ENCODE peak calls at places on chromosomes 4 and X, in eight cellular contexts. I is pancreas, U is breast epithelium, H is lower leg skin, F is foreskin fibroblast, V is astrocyte of the spinal cord, P is fibroblast of the aortic adventitia, L is A673. K is an unnamed sample.
A peak's percentile ranks its signal among the peaks of the same experiment; 100 is the strongest.

GRCh38 chr4:67465032-67465762 is 80.1 kb downstream of the CENPC start:
- DNase-seq in I (peak; percentile 17), U (no peak), H (no peak), F (peak; percentile 4), V (no peak), P (no peak), L (no peak), K (no peak)

GRCh38 chr4:89254847-89255246 is 52.8 kb downstream of the GPRIN3 start:
- DNase-seq in I (peak; percentile 48), U (no peak), H (no peak), F (peak; percentile 1), V (no peak), P (peak; percentile 21), L (peak; percentile 10), K (peak; percentile 24)

GRCh38 chr4:185381794-185382193 is 13.9 kb downstream of the LRP2BP start:
- DNase-seq in I (no peak), U (no peak), H (no peak), F (no peak), V (no peak), P (peak; percentile 53), L (peak; percentile 90), K (no peak)

GRCh38 chrX:105635794-105636193 is 186.5 kb upstream of the NRK start:
- DNase-seq in I (no peak), U (no peak), H (no peak), F (no peak), V (no peak), P (no peak), L (no peak), K (no peak)

GRCh38 chrX:30521440-30522182 is 56.0 kb downstream of the TASL start:
- DNase-seq in I (no peak), U (no peak), H (no peak), F (peak; percentile 34), V (peak; percentile 35), P (peak; percentile 65), L (peak; percentile 86), K (no peak)

GRCh38 chr4:16573181-16573580 is 325.3 kb downstream of the LDB2 start:
- DNase-seq in I (no peak), U (no peak), H (no peak), F (no peak), V (peak; percentile 46), P (peak; percentile 63), L (no peak), K (no peak)

GRCh38 chrX:129678176-129678880 is 23.6 kb upstream of the APLN start:
- DNase-seq in I (peak; percentile 66), U (peak; percentile 20), H (no peak), F (no peak), V (no peak), P (no peak), L (peak; percentile 26), K (peak; percentile 39)

GRCh38 chr4:40992472-40993298 is 221.7 kb downstream of the APBB2 start:
- DNase-seq in I (no peak), U (no peak), H (no peak), F (peak; percentile 85), V (peak; percentile 68), P (peak; percentile 78), L (peak; percentile 56), K (peak; percentile 91)

GRCh38 chrX:72308566-72309296 is 3.0 kb upstream of the CITED1 start:
- DNase-seq in I (peak; percentile 72), U (peak; percentile 30), H (no peak), F (peak; percentile 42), V (peak; percentile 67), P (peak; percentile 60), L (peak; percentile 83), K (no peak)

GRCh38 chr4:85784947-85785346 is 310.0 kb downstream of the ARHGAP24 start:
- DNase-seq in I (no peak), U (no peak), H (no peak), F (no peak), V (no peak), P (no peak), L (no peak), K (no peak)

GRCh38 chrX:128781506-128781905 is 729.3 kb upstream of the ACTRT1 start:
- DNase-seq in I (peak; percentile 20), U (no peak), H (no peak), F (no peak), V (no peak), P (no peak), L (peak; percentile 81), K (peak; percentile 5)

GRCh38 chr4:82801910-82802521 is 3.4 kb upstream of the SCD5 start:
- DNase-seq in I (no peak), U (no peak), H (no peak), F (no peak), V (peak; percentile 50), P (peak; percentile 60), L (no peak), K (peak; percentile 30)
- TF ChIP-seq CTCF in I (no peak), U (no peak), H (no peak), F (peak; percentile 58), V (peak; percentile 61), P (peak; percentile 61), L (peak; percentile 56), K (peak; percentile 22)

GRCh38 chr4:26984896-26985295 is 124.3 kb downstream of the STIM2 start:
- DNase-seq in I (no peak), U (no peak), H (no peak), F (no peak), V (no peak), P (no peak), L (no peak), K (no peak)

GRCh38 chr4:26991057-26991456 is 130.4 kb downstream of the STIM2 start:
- DNase-seq in I (no peak), U (no peak), H (no peak), F (no peak), V (no peak), P (no peak), L (no peak), K (no peak)

GRCh38 chr4:26987191-26987590 is 126.5 kb downstream of the STIM2 start:
- DNase-seq in I (no peak), U (no peak), H (no peak), F (no peak), V (no peak), P (no peak), L (no peak), K (no peak)

DNA sequence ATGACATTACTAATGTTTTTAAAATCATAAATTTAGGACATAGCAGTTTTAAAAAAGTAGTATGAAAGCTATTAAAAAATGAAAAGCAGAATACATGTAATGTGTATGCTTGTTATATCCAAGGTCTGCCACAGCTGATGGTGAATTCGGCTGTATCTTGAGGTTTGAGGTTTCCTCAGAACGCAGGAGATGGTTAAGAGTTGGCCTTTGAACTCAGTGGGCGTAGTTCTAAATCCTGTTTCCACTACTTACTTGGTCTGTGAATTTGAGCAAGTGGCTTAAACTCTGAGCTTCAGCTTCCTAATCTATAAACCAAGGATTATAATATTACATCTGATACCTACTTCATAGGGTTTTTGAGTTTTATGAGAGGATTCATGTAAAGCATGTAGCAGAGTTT is 125.2 kb downstream of the STIM2 start:
- DNase-seq in I (no peak), U (no peak), H (no peak), F (no peak), V (no peak), P (no peak), L (no peak), K (peak; percentile 44)
- H3K4me3 ChIP-seq in I (no peak overlapping the region), U (no peak overlapping the region), H (no peak overlapping the region), F (no peak overlapping the region), V (no peak overlapping the region), P (no peak overlapping the region), L (no peak overlapping the region), K (no peak overlapping the region)

GRCh38 chr4:66169341-66169740 is 499.1 kb upstream of the EPHA5 start:
- DNase-seq in I (no peak), U (no peak), H (no peak), F (no peak), V (peak; percentile 44), P (peak; percentile 63), L (peak; percentile 46), K (no peak)
- TF ChIP-seq CTCF in I (no peak), U (no peak), H (no peak), F (no peak), V (peak; percentile 36), P (no peak), L (peak; percentile 44), K (no peak)

DNA sequence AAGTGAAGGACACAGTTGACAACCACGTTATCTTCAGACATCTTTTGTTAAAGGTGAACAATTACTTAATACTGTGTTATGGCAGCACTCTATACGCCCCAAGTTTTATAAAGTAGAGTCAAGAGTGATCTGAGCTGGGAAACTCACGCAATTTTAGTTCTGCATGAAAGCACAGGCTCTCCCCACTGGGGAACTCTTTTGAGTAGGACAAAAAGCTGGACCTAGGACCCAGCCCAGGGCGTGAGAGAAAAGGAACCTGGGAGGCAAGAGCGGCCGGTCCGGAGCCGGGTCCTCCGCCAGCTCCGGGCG is 152.6 kb upstream of the SLC4A4 start:
- DNase-seq in I (peak; percentile 81), U (no peak), H (no peak), F (no peak), V (peak; percentile 19), P (no peak), L (no peak), K (no peak)
- H3K4me3 ChIP-seq in I (peak overlapping the region; percentile 77), U (peak overlapping the region; percentile 64), H (peak overlapping the region; percentile 31), F (peak overlapping the region; percentile 54), V (peak overlapping the region; percentile 70), P (peak overlapping the region; percentile 78), L (peak overlapping the region; percentile 53), K (no peak overlapping the region)

GRCh38 chr4:52015366-52015765 is 4.8 kb downstream of the LRRC66 start:
- DNase-seq in I (no peak), U (no peak), H (no peak), F (no peak), V (no peak), P (peak; percentile 31), L (peak; percentile 1), K (no peak)
- TF ChIP-seq CTCF in I (no peak), U (no peak), H (no peak), F (no peak), V (peak; percentile 28), P (no peak), L (peak; percentile 28), K (no peak)

GRCh38 chr4:39166177-39166576 is 16.2 kb upstream of the WDR19 start:
- DNase-seq in I (no peak), U (no peak), H (no peak), F (no peak), V (no peak), P (no peak), L (no peak), K (no peak)
- H3K4me3 ChIP-seq in I (no peak overlapping the region), U (no peak overlapping the region), H (no peak overlapping the region), F (no peak overlapping the region), V (no peak overlapping the region), P (no peak overlapping the region), L (no peak overlapping the region), K (no peak overlapping the region)

DNA sequence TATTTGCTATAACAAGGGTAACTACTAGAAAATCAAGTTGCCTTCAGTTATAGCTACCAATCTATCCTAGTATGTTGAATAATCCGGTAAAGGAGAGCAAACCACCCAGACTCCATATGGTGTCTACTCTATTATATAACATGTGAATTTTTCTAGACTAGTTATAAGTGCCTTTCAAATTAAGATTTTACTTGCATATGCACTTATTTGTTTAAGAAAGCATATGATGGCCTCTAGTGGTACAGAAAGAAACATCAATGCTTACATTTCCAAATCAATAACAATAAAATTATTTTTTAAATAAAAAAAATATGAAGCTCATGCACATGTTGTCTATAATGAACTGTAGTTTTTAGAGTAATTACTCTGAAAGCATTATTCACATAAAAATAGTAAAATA is 1516.4 kb upstream of the PABPC4L start:
- DNase-seq in I (no peak), U (no peak), H (no peak), F (no peak), V (peak; percentile 34), P (no peak), L (no peak), K (no peak)
- TF ChIP-seq CTCF in I (no peak), U (no peak), H (no peak), F (no peak), V (no peak), P (no peak), L (no peak), K (no peak)